ENCODE peak calls at places on chromosomes 3 and 15, in six cellular contexts. One of them, this sample, is unnamed.

GRCh38 chr3:111859061-111859973 is at the start of gene PHLDB2:
- DNase-seq in activated effector memory CD4-positive, alpha-beta T cell treated with Interleukin-2 at 50 U/mL for 16 hours: peak; percentile 48
- DNase-seq in COR-L47: peak; percentile 72
- DNase-seq in cardiac fibroblast: peak; percentile 85
- DNase-seq in brain pericyte: peak; percentile 37
- DNase-seq in activated T-cell treated with anti-CD3 and anti-CD28 coated beads for 1 hour: peak; percentile 23
- DNase-seq in this sample: peak; percentile 37

GRCh38 chr15:90895571-90896117 is 7.5 kb upstream of the MAN2A2 start:
- DNase-seq in activated T-cell treated with anti-CD3 and anti-CD28 coated beads for 1 hour: no peak
- DNase-seq in activated effector memory CD4-positive, alpha-beta T cell treated with Interleukin-2 at 50 U/mL for 16 hours: no peak
- DNase-seq in brain pericyte: no peak
- DNase-seq in COR-L47: peak; percentile 64
- DNase-seq in cardiac fibroblast: peak; percentile 23
- DNase-seq in this sample: no peak

GRCh38 chr3:183328823-183329222 is 75.8 kb downstream of the B3GNT5 start:
- DNase-seq in activated T-cell treated with anti-CD3 and anti-CD28 coated beads for 1 hour: no peak
- DNase-seq in cardiac fibroblast: peak; percentile 70
- DNase-seq in COR-L47: no peak
- DNase-seq in activated effector memory CD4-positive, alpha-beta T cell treated with Interleukin-2 at 50 U/mL for 16 hours: no peak
- DNase-seq in brain pericyte: no peak
- DNase-seq in this sample: no peak

GRCh38 chr3:42117175-42118008 is 26.2 kb downstream of the TRAK1 start:
- DNase-seq in COR-L47: no peak
- DNase-seq in activated T-cell treated with anti-CD3 and anti-CD28 coated beads for 1 hour: no peak
- DNase-seq in activated effector memory CD4-positive, alpha-beta T cell treated with Interleukin-2 at 50 U/mL for 16 hours: no peak
- DNase-seq in cardiac fibroblast: peak; percentile 81
- DNase-seq in brain pericyte: no peak
- DNase-seq in this sample: no peak

GRCh38 chr3:31157028-31157694 is 262.7 kb upstream of the GADL1 start:
- DNase-seq in brain pericyte: no peak
- DNase-seq in cardiac fibroblast: no peak
- DNase-seq in activated T-cell treated with anti-CD3 and anti-CD28 coated beads for 1 hour: no peak
- DNase-seq in activated effector memory CD4-positive, alpha-beta T cell treated with Interleukin-2 at 50 U/mL for 16 hours: no peak
- DNase-seq in COR-L47: no peak
- DNase-seq in this sample: no peak

GRCh38 chr3:151976211-151977050 is 103.0 kb downstream of the SUCNR1 start:
- DNase-seq in COR-L47: no peak
- DNase-seq in activated T-cell treated with anti-CD3 and anti-CD28 coated beads for 1 hour: no peak
- DNase-seq in activated effector memory CD4-positive, alpha-beta T cell treated with Interleukin-2 at 50 U/mL for 16 hours: no peak
- DNase-seq in brain pericyte: peak; percentile 49
- DNase-seq in cardiac fibroblast: peak; percentile 97
- DNase-seq in this sample: no peak

GRCh38 chr3:58880182-58880581 is 169.6 kb downstream of the CFAP20DC start:
- DNase-seq in cardiac fibroblast: peak; percentile 61
- DNase-seq in activated effector memory CD4-positive, alpha-beta T cell treated with Interleukin-2 at 50 U/mL for 16 hours: no peak
- DNase-seq in brain pericyte: no peak
- DNase-seq in activated T-cell treated with anti-CD3 and anti-CD28 coated beads for 1 hour: no peak
- DNase-seq in COR-L47: no peak
- DNase-seq in this sample: no peak

GRCh38 chr3:108433928-108434327 is 76.5 kb downstream of the MYH15 start:
- DNase-seq in activated effector memory CD4-positive, alpha-beta T cell treated with Interleukin-2 at 50 U/mL for 16 hours: no peak
- DNase-seq in brain pericyte: no peak
- DNase-seq in activated T-cell treated with anti-CD3 and anti-CD28 coated beads for 1 hour: no peak
- DNase-seq in cardiac fibroblast: no peak
- DNase-seq in COR-L47: no peak
- DNase-seq in this sample: no peak

GRCh38 chr3:57805674-57806073 is 49.6 kb downstream of the SLMAP start:
- DNase-seq in activated T-cell treated with anti-CD3 and anti-CD28 coated beads for 1 hour: no peak
- DNase-seq in activated effector memory CD4-positive, alpha-beta T cell treated with Interleukin-2 at 50 U/mL for 16 hours: no peak
- DNase-seq in cardiac fibroblast: peak; percentile 93
- DNase-seq in brain pericyte: no peak
- DNase-seq in COR-L47: no peak
- DNase-seq in this sample: no peak

GRCh38 chr3:58049143-58049785 is 41.0 kb downstream of the FLNB start:
- DNase-seq in activated T-cell treated with anti-CD3 and anti-CD28 coated beads for 1 hour: no peak
- DNase-seq in cardiac fibroblast: peak; percentile 96
- DNase-seq in COR-L47: no peak
- DNase-seq in activated effector memory CD4-positive, alpha-beta T cell treated with Interleukin-2 at 50 U/mL for 16 hours: no peak
- DNase-seq in brain pericyte: no peak
- DNase-seq in this sample: no peak

GRCh38 chr3:22029480-22029879 is 278.5 kb upstream of the ZNF385D start:
- DNase-seq in activated effector memory CD4-positive, alpha-beta T cell treated with Interleukin-2 at 50 U/mL for 16 hours: no peak
- DNase-seq in brain pericyte: no peak
- DNase-seq in COR-L47: no peak
- DNase-seq in cardiac fibroblast: no peak
- DNase-seq in activated T-cell treated with anti-CD3 and anti-CD28 coated beads for 1 hour: no peak
- DNase-seq in this sample: no peak

GRCh38 chr15:51336011-51336410 is 2.4 kb downstream of the CYP19A1 start:
- DNase-seq in activated effector memory CD4-positive, alpha-beta T cell treated with Interleukin-2 at 50 U/mL for 16 hours: no peak
- DNase-seq in activated T-cell treated with anti-CD3 and anti-CD28 coated beads for 1 hour: no peak
- DNase-seq in COR-L47: no peak
- DNase-seq in cardiac fibroblast: no peak
- DNase-seq in brain pericyte: no peak
- DNase-seq in this sample: no peak

GRCh38 chr3:15486979-15487378 is 34.5 kb downstream of the COLQ start:
- DNase-seq in activated T-cell treated with anti-CD3 and anti-CD28 coated beads for 1 hour: no peak
- DNase-seq in cardiac fibroblast: no peak
- DNase-seq in COR-L47: no peak
- DNase-seq in brain pericyte: no peak
- DNase-seq in activated effector memory CD4-positive, alpha-beta T cell treated with Interleukin-2 at 50 U/mL for 16 hours: no peak
- DNase-seq in this sample: no peak

GRCh38 chr3:51371943-51372557 is 13.0 kb upstream of the MANF start:
- DNase-seq in activated T-cell treated with anti-CD3 and anti-CD28 coated beads for 1 hour: no peak
- DNase-seq in cardiac fibroblast: peak; percentile 88
- DNase-seq in activated effector memory CD4-positive, alpha-beta T cell treated with Interleukin-2 at 50 U/mL for 16 hours: peak; percentile 16
- DNase-seq in COR-L47: peak; percentile 18
- DNase-seq in brain pericyte: peak; percentile 26
- DNase-seq in this sample: peak; percentile 51

GRCh38 chr3:57019057-57019456 is 41.4 kb upstream of the SPATA12 start:
- DNase-seq in activated T-cell treated with anti-CD3 and anti-CD28 coated beads for 1 hour: no peak
- DNase-seq in brain pericyte: no peak
- DNase-seq in activated effector memory CD4-positive, alpha-beta T cell treated with Interleukin-2 at 50 U/mL for 16 hours: no peak
- DNase-seq in COR-L47: no peak
- DNase-seq in cardiac fibroblast: no peak
- DNase-seq in this sample: no peak

GRCh38 chr15:66661432-66662096 is 40.5 kb upstream of the SMAD6 start:
- DNase-seq in activated effector memory CD4-positive, alpha-beta T cell treated with Interleukin-2 at 50 U/mL for 16 hours: no peak
- DNase-seq in cardiac fibroblast: peak; percentile 52
- DNase-seq in COR-L47: no peak
- DNase-seq in activated T-cell treated with anti-CD3 and anti-CD28 coated beads for 1 hour: no peak
- DNase-seq in brain pericyte: no peak
- DNase-seq in this sample: no peak

GRCh38 chr3:169869484-169870304 is at the start of gene LRRC31:
- DNase-seq in brain pericyte: no peak
- DNase-seq in activated T-cell treated with anti-CD3 and anti-CD28 coated beads for 1 hour: no peak
- DNase-seq in COR-L47: peak; percentile 67
- DNase-seq in cardiac fibroblast: no peak
- DNase-seq in activated effector memory CD4-positive, alpha-beta T cell treated with Interleukin-2 at 50 U/mL for 16 hours: no peak
- DNase-seq in this sample: no peak

GRCh38 chr15:90351479-90352108 is 490 bp upstream of the ZNF774 start:
- DNase-seq in activated effector memory CD4-positive, alpha-beta T cell treated with Interleukin-2 at 50 U/mL for 16 hours: no peak
- DNase-seq in activated T-cell treated with anti-CD3 and anti-CD28 coated beads for 1 hour: peak; percentile 2
- DNase-seq in brain pericyte: no peak
- DNase-seq in cardiac fibroblast: no peak
- DNase-seq in COR-L47: no peak
- DNase-seq in this sample: no peak

GRCh38 chr3:42733501-42734262 is 31.1 kb upstream of the HHATL start:
- DNase-seq in activated effector memory CD4-positive, alpha-beta T cell treated with Interleukin-2 at 50 U/mL for 16 hours: no peak
- DNase-seq in activated T-cell treated with anti-CD3 and anti-CD28 coated beads for 1 hour: no peak
- DNase-seq in cardiac fibroblast: no peak
- DNase-seq in brain pericyte: no peak
- DNase-seq in COR-L47: no peak
- DNase-seq in this sample: peak; percentile 23